ENCODE peak calls at places on chromosomes 12 and 14, in five cellular contexts. One of them, this sample, is unnamed.

GRCh38 chr14:52305014-52305413 is 9.1 kb upstream of the PTGER2 start:
- DNase-seq in H1: no peak
- DNase-seq in GM12878: no peak
- DNase-seq in A549: no peak
- DNase-seq in K562: no peak
- DNase-seq in this sample: no peak

GRCh38 chr12:32820376-32820931 is 64.8 kb upstream of the YARS2 start:
- DNase-seq in GM12878: no peak
- DNase-seq in K562: no peak
- DNase-seq in H1: no peak
- DNase-seq in A549: no peak
- DNase-seq in this sample: no peak

GRCh38 chr12:4197922-4198763 is 75.4 kb upstream of the CCND2 start:
- DNase-seq in A549: no peak
- DNase-seq in H1: no peak
- DNase-seq in K562: no peak
- DNase-seq in GM12878: no peak
- DNase-seq in this sample: no peak

GRCh38 chr12:104496336-104496735 is 39.6 kb downstream of the CHST11 start:
- DNase-seq in H1: no peak
- DNase-seq in GM12878: no peak
- DNase-seq in K562: no peak
- DNase-seq in A549: no peak
- DNase-seq in this sample: no peak

GRCh38 chr12:14048949-14049545 is 67.6 kb upstream of the GRIN2B start:
- DNase-seq in A549: no peak
- DNase-seq in GM12878: no peak
- DNase-seq in K562: no peak
- DNase-seq in H1: no peak
- DNase-seq in this sample: no peak

GRCh38 chr12:17691369-17691768 is 398.6 kb downstream of the RERGL start:
- DNase-seq in H1: no peak
- DNase-seq in A549: no peak
- DNase-seq in GM12878: no peak
- DNase-seq in K562: no peak
- DNase-seq in this sample: no peak

GRCh38 chr12:11998944-11999315 is 71.8 kb upstream of the BCL2L14 start:
- DNase-seq in A549: no peak
- DNase-seq in GM12878: no peak
- DNase-seq in H1: no peak
- DNase-seq in K562: no peak
- DNase-seq in this sample: no peak

GRCh38 chr12:4579305-4580097 is 17.5 kb downstream of the DYRK4 start:
- DNase-seq in A549: peak; percentile 8
- DNase-seq in K562: peak; percentile 7
- DNase-seq in H1: no peak
- DNase-seq in GM12878: no peak
- DNase-seq in this sample: peak; percentile 17

GRCh38 chr12:85448031-85448430 is 168.0 kb downstream of the ALX1 start:
- DNase-seq in H1: no peak
- DNase-seq in K562: no peak
- DNase-seq in GM12878: no peak
- DNase-seq in A549: no peak
- DNase-seq in this sample: no peak

GRCh38 chr14:79325071-79325470 is 886.2 kb downstream of the DIO2 start:
- DNase-seq in K562: no peak
- DNase-seq in GM12878: no peak
- DNase-seq in A549: no peak
- DNase-seq in H1: no peak
- DNase-seq in this sample: no peak

GRCh38 chr12:65825573-65826512 is 1.6 kb downstream of the HMGA2 start:
- DNase-seq in K562: no peak
- DNase-seq in GM12878: no peak
- DNase-seq in H1: peak; percentile 74
- DNase-seq in A549: peak; percentile 34
- DNase-seq in this sample: no peak

GRCh38 chr12:21945002-21945401 is 3.8 kb upstream of the ABCC9 start:
- DNase-seq in H1: no peak
- DNase-seq in A549: no peak
- DNase-seq in GM12878: no peak
- DNase-seq in K562: no peak
- DNase-seq in this sample: no peak

GRCh38 chr12:14400599-14400998 is 35.1 kb downstream of the ATF7IP start:
- DNase-seq in A549: no peak
- DNase-seq in GM12878: no peak
- DNase-seq in H1: no peak
- DNase-seq in K562: no peak
- DNase-seq in this sample: no peak

GRCh38 chr14:87869619-87870583 is 123.1 kb downstream of the GALC start:
- DNase-seq in GM12878: no peak
- DNase-seq in A549: no peak
- DNase-seq in K562: no peak
- DNase-seq in H1: no peak
- DNase-seq in this sample: no peak

DNA sequence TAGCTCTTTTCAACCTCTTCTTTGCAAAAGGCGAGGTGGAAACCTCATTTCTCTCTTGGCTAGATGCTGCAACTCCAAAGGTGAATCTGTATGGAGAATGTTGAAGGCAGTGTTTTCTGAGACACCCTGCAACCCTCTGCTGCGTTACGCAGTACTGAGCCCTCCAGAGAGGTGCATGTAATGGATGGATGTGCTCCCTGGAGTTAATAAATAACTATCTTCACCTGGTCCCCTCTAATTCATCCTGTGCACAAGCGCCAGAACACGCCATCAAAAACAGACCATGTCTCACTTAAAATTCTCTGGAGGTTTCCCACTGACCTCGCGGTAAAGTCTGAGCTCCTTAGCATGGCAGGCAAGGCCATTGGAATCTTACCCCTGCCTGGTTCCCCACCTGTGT is 234.4 kb upstream of the PWP1 start:
- DNase-seq in A549: no peak
- DNase-seq in K562: no peak
- DNase-seq in GM12878: no peak
- DNase-seq in H1: no peak
- DNase-seq in this sample: no peak
- TF ChIP-seq HDAC2 in A549: no peak
- TF ChIP-seq HDAC2 in K562: no peak
- TF ChIP-seq HDAC2 in GM12878: no peak
- TF ChIP-seq HDAC2 in H1: no peak
- TF ChIP-seq HDAC2 in this sample: no peak

DNA sequence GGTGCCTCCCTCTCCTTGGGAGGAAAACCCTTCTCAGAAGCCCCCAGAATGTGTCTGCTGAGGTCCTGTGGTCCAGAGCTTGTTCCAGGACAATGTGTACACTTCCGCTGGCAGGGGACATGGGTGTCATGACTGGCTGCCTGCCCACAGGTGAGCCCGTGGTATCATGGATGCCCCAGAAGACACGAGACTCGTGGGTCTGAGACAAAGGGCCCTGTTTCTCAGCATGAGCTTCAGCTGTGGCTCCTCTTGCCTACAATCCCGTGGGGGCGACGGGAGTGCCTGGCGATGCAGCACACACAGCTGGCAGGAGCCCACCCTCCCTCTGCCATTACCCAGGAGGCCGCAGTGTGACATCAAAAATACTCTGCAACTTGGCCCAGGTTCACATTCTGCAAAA is 7.0 kb downstream of the TMEM121 start:
- DNase-seq in A549: no peak
- DNase-seq in H1: no peak
- DNase-seq in GM12878: no peak
- DNase-seq in K562: no peak
- DNase-seq in this sample: no peak
- TF ChIP-seq HDAC2 in A549: no peak
- TF ChIP-seq HDAC2 in H1: no peak
- TF ChIP-seq HDAC2 in GM12878: no peak
- TF ChIP-seq HDAC2 in K562: no peak
- TF ChIP-seq HDAC2 in this sample: no peak

GRCh38 chr12:15527201-15527782 is 205.0 kb downstream of the PTPRO start:
- DNase-seq in GM12878: no peak
- DNase-seq in A549: no peak
- DNase-seq in H1: peak; percentile 48
- DNase-seq in K562: no peak
- DNase-seq in this sample: peak; percentile 28
- TF ChIP-seq HDAC2 in GM12878: no peak
- TF ChIP-seq HDAC2 in A549: no peak
- TF ChIP-seq HDAC2 in H1: no peak
- TF ChIP-seq HDAC2 in K562: no peak
- TF ChIP-seq HDAC2 in this sample: no peak

GRCh38 chr12:93422050-93422449 is 19.7 kb downstream of the UBE2N start:
- DNase-seq in H1: no peak
- DNase-seq in K562: no peak
- DNase-seq in GM12878: no peak
- DNase-seq in A549: no peak
- DNase-seq in this sample: no peak

GRCh38 chr12:93415723-93416464 is 25.9 kb downstream of the UBE2N start:
- DNase-seq in A549: no peak
- DNase-seq in H1: no peak
- DNase-seq in K562: no peak
- DNase-seq in GM12878: no peak
- DNase-seq in this sample: no peak

GRCh38 chr12:93417967-93418480 is 23.7 kb downstream of the UBE2N start:
- DNase-seq in H1: no peak
- DNase-seq in K562: no peak
- DNase-seq in A549: no peak
- DNase-seq in GM12878: no peak
- DNase-seq in this sample: no peak

GRCh38 chr12:93419388-93420034 is 22.2 kb downstream of the UBE2N start:
- DNase-seq in H1: no peak
- DNase-seq in GM12878: no peak
- DNase-seq in K562: peak; percentile 39
- DNase-seq in A549: peak; percentile 58
- DNase-seq in this sample: peak; percentile 49
- TF ChIP-seq HDAC2 in H1: no peak
- TF ChIP-seq HDAC2 in GM12878: no peak
- TF ChIP-seq HDAC2 in K562: no peak
- TF ChIP-seq HDAC2 in A549: no peak
- TF ChIP-seq HDAC2 in this sample: no peak

DNA sequence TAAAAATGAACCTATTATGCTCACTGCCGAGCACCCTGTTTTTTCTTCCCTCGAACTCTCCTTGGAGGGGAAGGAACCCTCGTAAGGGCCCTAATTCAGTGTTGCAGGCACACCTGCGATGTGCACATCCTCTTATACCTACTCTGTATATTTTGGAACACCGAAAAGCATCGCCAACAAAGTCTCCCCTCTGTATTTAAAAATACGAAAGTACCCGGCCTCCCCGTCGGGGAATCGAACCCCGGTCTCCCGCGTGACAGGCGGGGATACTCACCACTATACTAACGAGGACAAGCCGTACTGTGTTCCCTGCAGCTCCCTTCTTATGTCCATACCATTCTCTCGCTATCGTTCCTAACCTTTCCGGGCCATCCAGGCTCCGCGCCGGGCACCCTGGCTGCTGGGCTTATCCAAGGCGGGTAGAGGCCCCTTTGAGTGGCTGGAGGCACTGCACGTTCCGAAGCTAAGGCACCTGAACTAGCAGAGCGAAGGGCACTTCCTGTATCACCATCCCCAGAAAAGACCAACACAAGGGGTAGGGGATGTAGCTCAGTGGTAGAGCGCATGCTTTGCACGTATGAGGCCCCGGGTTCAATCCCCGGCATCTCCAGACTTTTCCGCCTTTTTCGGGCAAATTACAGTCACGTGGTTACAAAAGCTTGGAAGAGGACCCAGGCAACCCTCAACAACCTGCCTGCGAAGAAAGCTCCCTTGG is 25.1 kb upstream of the UBC start:
- DNase-seq in K562: peak; percentile 75
- DNase-seq in A549: peak; percentile 72
- DNase-seq in H1: peak; percentile 95
- DNase-seq in GM12878: peak; percentile 88
- DNase-seq in this sample: peak; percentile 90
- TF ChIP-seq HDAC2 in K562: peak; percentile 10
- TF ChIP-seq HDAC2 in A549: no peak
- TF ChIP-seq HDAC2 in H1: no peak
- TF ChIP-seq HDAC2 in GM12878: no peak
- TF ChIP-seq HDAC2 in this sample: peak; percentile 32

DNA sequence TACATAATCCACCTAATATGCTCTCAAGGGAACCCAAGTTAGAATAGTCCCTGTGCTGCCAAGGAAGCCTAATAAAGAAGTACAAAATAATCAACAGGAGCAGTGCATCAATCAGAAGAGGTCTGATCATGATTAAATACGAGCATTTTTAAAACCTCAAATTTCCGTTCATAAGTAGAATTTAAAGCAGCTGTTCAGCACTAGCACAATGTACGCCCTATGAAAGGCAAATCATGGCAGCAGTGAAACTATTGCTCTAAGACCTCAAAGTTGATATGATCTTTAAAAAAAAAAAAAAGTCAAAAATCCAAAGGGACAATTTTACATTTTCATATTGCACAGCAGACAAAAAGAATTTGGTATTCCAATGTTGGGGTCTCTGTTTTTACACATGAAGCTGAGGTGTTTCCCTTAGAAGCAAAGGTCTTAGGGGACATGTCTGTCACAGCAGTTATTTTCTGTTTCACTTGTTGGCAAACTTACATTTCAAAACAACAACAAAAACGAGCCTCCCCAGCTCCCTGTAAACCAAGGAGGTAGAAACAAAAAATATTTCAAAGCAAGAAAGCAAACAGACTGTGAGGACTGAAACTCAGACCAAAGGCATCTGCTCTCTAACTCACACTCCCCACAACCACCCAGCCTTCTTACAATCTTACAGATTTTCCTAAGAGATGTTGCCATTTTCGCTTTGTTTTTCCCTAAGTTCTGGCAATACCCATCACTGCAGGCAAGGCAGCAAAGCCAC is 28.2 kb downstream of the SOX5 start:
- DNase-seq in K562: no peak
- DNase-seq in GM12878: no peak
- DNase-seq in H1: no peak
- DNase-seq in A549: no peak
- DNase-seq in this sample: no peak
- TF ChIP-seq HDAC2 in K562: no peak
- TF ChIP-seq HDAC2 in GM12878: no peak
- TF ChIP-seq HDAC2 in H1: no peak
- TF ChIP-seq HDAC2 in A549: no peak
- TF ChIP-seq HDAC2 in this sample: no peak

DNA sequence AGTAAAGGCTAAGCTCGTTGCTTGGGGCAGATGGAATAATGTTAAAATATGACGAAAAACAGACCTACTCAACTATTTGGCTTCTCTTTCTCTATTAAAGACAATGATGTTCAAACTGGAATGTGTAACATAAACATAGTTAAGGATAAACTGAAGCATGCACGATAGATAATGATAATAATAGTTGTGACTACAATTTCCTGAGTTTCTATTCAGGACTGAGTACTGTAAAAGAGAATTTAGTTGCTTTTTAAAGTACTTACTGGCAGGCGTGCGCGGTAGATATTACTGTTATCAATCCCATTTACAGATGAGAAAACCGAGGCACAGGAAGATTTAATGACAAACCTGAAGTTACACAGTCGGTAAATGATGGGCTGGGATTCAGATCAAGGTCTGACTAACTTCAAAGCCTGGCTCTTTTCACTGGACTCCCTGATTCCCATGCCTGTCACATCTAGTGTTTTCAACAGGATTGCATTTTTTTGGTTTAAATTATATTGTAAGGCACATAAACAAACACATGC is 103.0 kb downstream of the CRADD start:
- DNase-seq in GM12878: no peak
- DNase-seq in A549: no peak
- DNase-seq in H1: no peak
- DNase-seq in K562: no peak
- DNase-seq in this sample: no peak
- TF ChIP-seq HDAC2 in GM12878: no peak
- TF ChIP-seq HDAC2 in A549: no peak
- TF ChIP-seq HDAC2 in H1: no peak
- TF ChIP-seq HDAC2 in K562: no peak
- TF ChIP-seq HDAC2 in this sample: no peak